ENCODE peak calls at places on chromosomes 11 and 22, in nine cellular contexts. A, C, M, F, N, Y, S, G and H are unnamed samples.

GRCh38 chr11:36306888-36307287 is 10.8 kb downstream of the PRR5L start:
- DNase-seq in A (no peak), C (no peak), M (no peak), F (no peak), N (no peak), Y (peak), S (no peak), G (peak), H (peak)

GRCh38 chr11:762421-763072 is 14.7 kb downstream of the GATD1 start:
- DNase-seq in A (no peak), C (no peak), M (peak), F (no peak), N (peak), Y (no peak), S (no peak), G (peak), H (peak)

GRCh38 chr22:36104988-36105387 is 55.6 kb downstream of the APOL3 start:
- DNase-seq in A (no peak), C (peak), M (no peak), F (no peak), N (no peak), Y (peak), S (no peak), G (no peak), H (no peak)

GRCh38 chr22:19595532-19595931 is 71.3 kb upstream of the CLDN5 start:
- DNase-seq in A (no peak), C (no peak), M (no peak), F (no peak), N (no peak), Y (no peak), S (no peak), G (no peak), H (no peak)

GRCh38 chr11:112615238-112615637 is 346.0 kb upstream of the NCAM1 start:
- DNase-seq in A (no peak), C (no peak), M (no peak), F (no peak), N (no peak), Y (no peak), S (no peak), G (no peak), H (no peak)

GRCh38 chr22:27378994-27379393 is 422.6 kb downstream of the MN1 start:
- DNase-seq in A (no peak), C (no peak), M (no peak), F (no peak), N (no peak), Y (no peak), S (no peak), G (no peak), H (no peak)

GRCh38 chr11:73012121-73012863 is 129.8 kb downstream of the FCHSD2 start:
- DNase-seq in A (no peak), C (no peak), M (no peak), F (no peak), N (no peak), Y (no peak), S (peak), G (peak), H (no peak)

GRCh38 chr11:61128947-61129346 is 26.7 kb downstream of the CD5 start:
- DNase-seq in A (no peak), C (no peak), M (no peak), F (no peak), N (no peak), Y (no peak), S (no peak), G (no peak), H (no peak)

GRCh38 chr11:1150095-1150494 is 7.7 kb upstream of the MUC5AC start:
- DNase-seq in A (peak), C (no peak), M (no peak), F (no peak), N (no peak), Y (no peak), S (no peak), G (no peak), H (no peak)

GRCh38 chr11:64379817-64380709 is 21.1 kb downstream of the RPS6KA4 start:
- DNase-seq in A (no peak), C (no peak), M (no peak), F (no peak), N (no peak), Y (no peak), S (no peak), G (peak), H (no peak)

DNA sequence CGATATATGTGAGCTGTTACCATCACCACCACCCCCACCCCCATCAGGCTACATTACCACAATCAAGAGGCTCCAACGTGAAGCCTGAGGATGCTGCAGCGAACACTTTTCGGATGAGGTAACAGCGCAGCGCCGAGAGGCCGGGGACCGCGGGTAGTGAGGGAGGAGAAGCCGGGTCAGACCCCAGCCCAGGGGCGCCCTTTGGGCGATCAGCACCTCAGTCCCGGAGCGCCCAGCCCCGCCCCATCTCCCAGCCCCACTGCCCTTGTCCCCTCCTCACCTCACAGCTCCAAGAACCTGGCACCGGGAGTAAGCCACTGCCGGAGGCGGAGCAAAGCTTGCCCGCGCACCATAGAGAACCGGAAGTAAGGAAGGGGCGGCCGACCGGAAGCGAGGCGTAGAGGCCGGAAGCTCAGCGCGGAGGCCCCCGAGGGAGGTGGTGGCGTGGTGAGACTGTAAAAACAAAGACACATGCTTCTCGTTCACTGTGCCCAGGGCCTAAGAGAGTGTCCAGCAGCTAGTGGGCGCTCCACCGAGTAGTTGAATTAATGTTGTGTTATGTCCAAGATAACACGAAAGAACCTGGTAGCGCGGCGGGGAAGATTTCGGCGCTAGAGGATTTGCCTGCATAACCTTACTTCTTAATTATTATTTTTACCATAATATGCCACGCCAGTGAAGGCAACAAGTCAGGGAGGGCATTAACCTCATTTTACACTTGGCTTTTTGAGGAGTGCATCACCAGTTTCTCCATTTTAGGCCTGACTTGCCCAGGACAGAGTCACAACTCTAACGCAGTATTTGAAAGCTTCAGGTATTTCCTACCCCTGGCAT is at the start of gene THOC5:
- DNase-seq in A (peak), C (peak), M (peak), F (peak), N (peak), Y (peak), S (peak), G (peak), H (peak)
- TF ChIP-seq CTCF in A (peak), C (peak), M (peak), F (peak), N (no peak), Y (peak), S (peak), G (peak), H (peak)

GRCh38 chr11:28951191-28951590 is 843.0 kb downstream of the METTL15 start:
- DNase-seq in A (no peak), C (no peak), M (no peak), F (no peak), N (no peak), Y (no peak), S (peak), G (no peak), H (no peak)
- TF ChIP-seq POLR2AphosphoS5 in A (no peak), C (no peak), M (no peak), F (no peak), N (no peak), Y (no peak), S (no peak), G (no peak), H (no peak)

DNA sequence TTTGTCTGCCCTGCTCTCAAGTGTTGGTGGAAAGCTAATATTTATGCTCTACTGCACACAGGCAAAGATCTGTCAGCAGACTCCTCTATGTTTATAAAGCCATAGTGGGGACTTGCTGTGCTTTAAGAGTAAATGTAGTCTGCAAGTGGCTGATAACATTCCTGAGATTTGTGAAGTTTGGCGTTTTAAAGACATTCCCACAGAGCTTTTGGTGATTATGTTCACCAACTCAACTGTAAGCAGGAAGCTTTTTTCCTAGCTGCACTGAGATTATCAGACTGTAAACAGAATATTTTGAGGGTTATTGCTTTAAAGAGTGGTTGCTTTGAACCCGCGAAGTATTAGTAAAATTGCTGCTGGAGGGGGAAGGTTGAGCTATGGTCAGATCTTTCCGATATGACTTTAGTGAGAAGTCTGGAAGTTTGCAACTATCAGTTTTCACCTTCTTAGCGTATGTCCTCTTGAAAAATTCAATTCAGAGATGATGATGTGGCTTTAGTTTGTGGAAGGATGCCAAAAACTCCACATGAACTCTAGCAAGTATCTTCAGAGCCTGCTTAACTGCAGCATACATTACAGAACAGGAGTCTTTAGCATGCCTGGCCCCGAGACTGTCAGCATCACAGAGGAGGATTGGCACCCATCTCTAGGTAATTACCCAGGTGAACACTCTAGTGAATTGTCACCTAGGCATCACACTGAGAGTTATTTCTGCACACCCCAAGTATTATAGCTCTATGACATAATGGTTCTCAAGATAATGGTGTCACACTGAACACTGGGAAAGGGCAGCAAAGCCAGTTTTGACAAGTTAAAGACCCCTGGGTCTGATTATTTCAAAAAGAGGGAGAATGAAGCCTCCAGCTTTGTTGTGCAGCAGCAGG is 89.9 kb downstream of the MTNR1B start:
- DNase-seq in A (no peak), C (no peak), M (no peak), F (no peak), N (no peak), Y (peak), S (no peak), G (no peak), H (no peak)
- TF ChIP-seq CTCF in A (no peak), C (no peak), M (no peak), F (no peak), N (no peak), Y (no peak), S (no peak), G (no peak), H (no peak)

DNA sequence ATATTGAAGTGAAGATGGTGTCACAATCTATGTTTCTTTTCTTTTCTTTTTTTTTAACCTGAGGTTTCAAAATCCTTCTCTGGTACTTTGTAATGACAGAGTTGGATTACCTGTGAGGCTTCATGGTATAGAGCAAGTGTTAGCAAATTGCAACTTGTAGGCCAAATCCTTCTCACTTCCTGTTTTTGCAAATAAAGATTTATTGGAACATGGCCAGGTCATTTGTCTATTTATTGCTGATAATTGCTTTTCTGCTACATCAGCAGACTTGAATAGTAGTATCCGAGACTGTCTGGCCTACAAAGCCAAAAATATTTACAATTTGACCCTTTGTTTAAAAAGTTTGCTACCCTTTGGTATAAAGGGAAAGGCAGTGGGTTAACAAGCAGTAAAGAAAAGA is 1059.4 kb upstream of the CCDC90B start:
- DNase-seq in A (no peak), C (no peak), M (no peak), F (no peak), N (no peak), Y (no peak), S (no peak), G (no peak), H (no peak)
- TF ChIP-seq POLR2AphosphoS5 in A (no peak), C (no peak), M (no peak), F (no peak), N (no peak), Y (no peak), S (no peak), G (no peak), H (no peak)

GRCh38 chr11:117468888-117469287 is 141.2 kb downstream of the CEP164 start:
- DNase-seq in A (no peak), C (peak), M (no peak), F (no peak), N (no peak), Y (peak), S (no peak), G (peak), H (no peak)
- TF ChIP-seq CTCF in A (no peak), C (no peak), M (no peak), F (peak), N (no peak), Y (peak), S (no peak), G (peak), H (no peak)

GRCh38 chr11:2651054-2651617 is 48.7 kb downstream of the KCNQ1OT1 start:
- DNase-seq in A (no peak), C (no peak), M (no peak), F (no peak), N (no peak), Y (no peak), S (no peak), G (no peak), H (no peak)

GRCh38 chr11:2649848-2650247 is 49.9 kb downstream of the KCNQ1OT1 start:
- DNase-seq in A (no peak), C (no peak), M (no peak), F (no peak), N (no peak), Y (no peak), S (no peak), G (no peak), H (no peak)

GRCh38 chr11:2650343-2650867 is 49.4 kb downstream of the KCNQ1OT1 start:
- DNase-seq in A (no peak), C (no peak), M (no peak), F (no peak), N (no peak), Y (no peak), S (no peak), G (no peak), H (no peak)

GRCh38 chr11:2647953-2648352 is 51.8 kb downstream of the KCNQ1OT1 start:
- DNase-seq in A (no peak), C (no peak), M (no peak), F (no peak), N (no peak), Y (no peak), S (no peak), G (no peak), H (no peak)

GRCh38 chr11:2649400-2649799 is 50.4 kb downstream of the KCNQ1OT1 start:
- DNase-seq in A (no peak), C (no peak), M (no peak), F (no peak), N (no peak), Y (no peak), S (no peak), G (no peak), H (no peak)
- TF ChIP-seq POLR2AphosphoS5 in A (no peak), C (no peak), M (no peak), F (no peak), N (no peak), Y (no peak), S (no peak), G (no peak), H (no peak)

GRCh38 chr11:86274503-86274902 is 27.5 kb upstream of the HIKESHI start:
- DNase-seq in A (no peak), C (no peak), M (no peak), F (peak), N (no peak), Y (peak), S (no peak), G (peak), H (no peak)

GRCh38 chr11:86277741-86278140 is 24.3 kb upstream of the HIKESHI start:
- DNase-seq in A (no peak), C (no peak), M (no peak), F (no peak), N (no peak), Y (no peak), S (no peak), G (no peak), H (no peak)

GRCh38 chr11:86278226-86278625 is 23.8 kb upstream of the HIKESHI start:
- DNase-seq in A (no peak), C (no peak), M (no peak), F (no peak), N (no peak), Y (no peak), S (no peak), G (no peak), H (no peak)

GRCh38 chr11:86274999-86275398 is 27.0 kb upstream of the HIKESHI start:
- DNase-seq in A (no peak), C (no peak), M (no peak), F (no peak), N (no peak), Y (no peak), S (no peak), G (no peak), H (no peak)

DNA sequence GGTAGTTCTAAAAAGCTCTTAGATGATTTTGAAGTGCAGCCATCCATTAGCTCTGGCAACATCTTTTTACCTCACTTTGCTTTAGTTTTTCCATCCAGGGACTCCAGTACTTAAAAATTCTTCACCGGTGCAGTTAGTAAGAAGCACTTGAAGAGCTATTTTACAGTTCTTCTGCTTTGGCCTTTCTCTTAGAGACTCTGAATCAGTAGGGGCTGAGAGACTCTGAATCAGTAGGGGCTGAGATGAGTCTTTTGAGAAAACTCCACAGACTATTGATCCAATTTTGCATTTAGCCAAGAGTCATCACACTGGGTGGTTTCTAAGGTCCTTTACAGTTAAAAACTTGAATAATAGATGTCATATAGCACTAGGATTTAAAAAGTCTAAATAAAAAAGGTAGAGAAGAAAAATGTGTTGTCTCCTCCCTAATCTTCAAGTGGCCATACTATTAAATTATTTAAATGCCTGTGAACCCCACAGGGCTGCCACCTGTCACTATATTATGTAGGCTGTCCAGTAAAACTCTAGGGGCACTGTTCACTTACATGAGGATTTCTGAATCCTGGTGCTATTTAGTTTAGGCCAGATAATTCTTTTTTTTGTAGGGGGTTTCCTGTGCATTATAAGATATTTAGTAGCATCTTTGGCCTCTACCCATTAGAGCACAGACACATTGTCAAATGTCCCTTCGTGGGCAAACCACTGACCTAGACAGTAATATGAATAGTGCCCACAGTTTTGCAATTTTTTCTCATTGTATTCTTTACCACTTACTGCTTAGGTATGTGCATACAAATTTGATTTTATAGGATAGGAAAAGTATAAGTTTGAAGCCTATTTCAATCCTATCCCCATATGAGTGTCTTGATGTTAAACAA is 26.3 kb upstream of the HIKESHI start:
- DNase-seq in A (no peak), C (no peak), M (no peak), F (no peak), N (no peak), Y (no peak), S (no peak), G (no peak), H (no peak)
- TF ChIP-seq CTCF in A (no peak), C (no peak), M (no peak), F (no peak), N (no peak), Y (no peak), S (no peak), G (no peak), H (no peak)